ENCODE peak calls at places on chromosomes 2 and 18, in eight cellular contexts. K, Q, V, O, J, L, I and D are unnamed samples.

GRCh38 chr2:152594792-152595191 is 122.5 kb downstream of the PRPF40A start:
- DNase-seq in K (no peak), Q (no peak), V (no peak), O (no peak), J (peak; percentile 75), L (no peak), I (peak; percentile 71), D (peak; percentile 91)

GRCh38 chr2:222318712-222319575 is 20.1 kb upstream of the PAX3 start:
- DNase-seq in K (no peak), Q (no peak), V (peak; percentile 77), O (no peak), J (no peak), L (no peak), I (no peak), D (no peak)

GRCh38 chr18:57052173-57052572 is 94.7 kb upstream of the BOD1L2 start:
- DNase-seq in K (no peak), Q (no peak), V (no peak), O (no peak), J (no peak), L (no peak), I (no peak), D (no peak)

GRCh38 chr2:43486604-43487003 is 109.2 kb downstream of the THADA start:
- DNase-seq in K (no peak), Q (no peak), V (no peak), O (no peak), J (peak; percentile 69), L (no peak), I (peak; percentile 73), D (no peak)

GRCh38 chr2:217555075-217555876 is 447.5 kb downstream of the TNS1 start:
- DNase-seq in K (no peak), Q (no peak), V (no peak), O (no peak), J (no peak), L (no peak), I (peak; percentile 73), D (no peak)

GRCh38 chr2:206716607-206717006 is 1.6 kb downstream of the DYTN start:
- DNase-seq in K (no peak), Q (no peak), V (peak; percentile 68), O (no peak), J (no peak), L (no peak), I (no peak), D (no peak)

GRCh38 chr2:71592181-71592711 is 138.9 kb downstream of the DYSF start:
- DNase-seq in K (no peak), Q (no peak), V (no peak), O (no peak), J (no peak), L (no peak), I (no peak), D (no peak)

GRCh38 chr18:68397241-68398035 is 317.5 kb downstream of the TMX3 start:
- DNase-seq in K (no peak), Q (no peak), V (no peak), O (no peak), J (no peak), L (no peak), I (no peak), D (no peak)

GRCh38 chr18:78582898-78583738 is 396.5 kb upstream of the SALL3 start:
- DNase-seq in K (no peak), Q (no peak), V (no peak), O (no peak), J (no peak), L (no peak), I (no peak), D (no peak)

GRCh38 chr18:37920865-37921264 is 355.3 kb upstream of the CELF4 start:
- DNase-seq in K (no peak), Q (no peak), V (no peak), O (no peak), J (no peak), L (no peak), I (no peak), D (no peak)

GRCh38 chr2:132252191-132252893 is 90.6 kb upstream of the ANKRD30BL start:
- DNase-seq in K (peak; percentile 77), Q (no peak), V (no peak), O (no peak), J (no peak), L (no peak), I (no peak), D (no peak)

DNA sequence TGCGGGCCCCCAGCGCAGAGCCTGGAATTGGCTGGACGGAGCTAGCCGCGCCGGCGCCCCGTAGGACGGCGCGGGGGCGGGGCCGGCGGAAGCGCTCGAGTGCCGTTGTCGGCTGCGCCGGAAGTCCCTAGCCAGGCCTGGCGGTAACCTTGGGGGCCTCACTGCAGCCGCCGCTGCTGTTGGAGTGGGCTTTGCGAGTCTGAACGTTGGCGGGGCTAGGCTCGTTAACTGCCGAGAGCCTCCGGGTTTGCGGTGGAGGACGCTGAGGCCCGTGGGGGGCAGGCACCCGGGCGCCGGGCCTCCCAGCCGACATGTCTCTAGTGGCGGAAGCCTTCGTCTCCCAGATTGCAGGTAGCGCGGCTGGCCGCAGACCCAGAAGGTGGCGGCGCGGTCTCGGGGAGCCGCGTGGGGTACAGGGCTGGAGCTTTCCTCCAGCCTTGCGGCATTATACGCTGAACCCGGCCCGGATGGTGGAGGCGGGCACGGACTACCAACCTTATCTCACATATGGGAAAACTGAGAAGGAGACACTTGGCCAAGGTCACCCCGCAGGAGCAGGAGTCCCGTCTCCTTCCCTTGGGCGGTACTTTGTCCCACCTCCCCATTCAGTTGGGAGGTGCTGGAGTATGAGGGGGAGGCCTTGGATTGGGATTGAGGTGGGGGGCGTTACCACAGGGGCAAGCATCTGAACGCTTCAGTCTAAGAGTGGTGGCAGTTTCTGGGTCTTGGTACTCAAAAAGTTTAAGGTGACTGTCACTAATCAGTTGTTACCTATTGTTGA is at the start of gene MTX2:
- DNase-seq in K (peak; percentile 81), Q (peak; percentile 83), V (peak; percentile 91), O (peak; percentile 83), J (peak; percentile 19), L (peak; percentile 50), I (peak; percentile 80), D (no peak)
- TF ChIP-seq EP300 in K (no peak), Q (no peak), V (peak; percentile 19), O (no peak), J (no peak), L (no peak), I (no peak), D (no peak)

GRCh38 chr2:138275881-138276280 is 225.7 kb upstream of the SPOPL start:
- DNase-seq in K (no peak), Q (no peak), V (no peak), O (no peak), J (no peak), L (peak; percentile 14), I (no peak), D (no peak)
- TF ChIP-seq EP300 in K (no peak), Q (no peak), V (no peak), O (no peak), J (no peak), L (no peak), I (no peak), D (no peak)

DNA sequence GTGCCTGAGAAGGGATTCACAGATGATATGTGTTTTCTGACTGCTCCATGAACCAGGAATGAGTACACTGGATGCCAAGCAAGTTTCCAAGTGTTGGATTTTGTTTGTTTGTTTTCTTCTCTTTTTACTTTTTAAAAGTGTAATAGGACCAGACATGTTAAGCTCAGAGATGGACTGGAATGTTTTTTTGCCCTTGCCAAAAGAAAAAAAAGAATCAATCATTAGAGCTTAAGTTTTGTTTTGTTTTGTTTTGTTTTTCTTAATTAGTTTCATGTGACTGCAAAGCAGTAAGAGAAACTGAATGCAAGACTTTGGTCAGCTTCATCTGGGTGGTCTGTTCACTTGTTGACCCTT is 42.5 kb upstream of the SLC1A4 start:
- DNase-seq in K (no peak), Q (no peak), V (no peak), O (no peak), J (no peak), L (no peak), I (no peak), D (no peak)
- TF ChIP-seq EP300 in K (no peak), Q (no peak), V (no peak), O (no peak), J (no peak), L (no peak), I (no peak), D (no peak)

GRCh38 chr2:46351388-46352141 is 54.4 kb downstream of the EPAS1 start:
- DNase-seq in K (no peak), Q (peak; percentile 54), V (no peak), O (no peak), J (no peak), L (no peak), I (no peak), D (no peak)
- TF ChIP-seq EP300 in K (no peak), Q (no peak), V (no peak), O (no peak), J (no peak), L (no peak), I (no peak), D (no peak)

GRCh38 chr18:75209129-75209951 is at the start of gene PTGR3:
- DNase-seq in K (peak; percentile 93), Q (peak; percentile 87), V (peak; percentile 93), O (peak; percentile 81), J (peak; percentile 85), L (peak; percentile 76), I (peak; percentile 94), D (peak; percentile 94)
- TF ChIP-seq EP300 in K (no peak), Q (no peak), V (peak; percentile 5), O (no peak), J (no peak), L (no peak), I (no peak), D (no peak)

GRCh38 chr2:29186812-29187211 is 71.6 kb downstream of the CLIP4 start:
- DNase-seq in K (no peak), Q (no peak), V (no peak), O (no peak), J (no peak), L (no peak), I (no peak), D (no peak)
- TF ChIP-seq EP300 in K (no peak), Q (no peak), V (no peak), O (no peak), J (no peak), L (no peak), I (no peak), D (no peak)

DNA sequence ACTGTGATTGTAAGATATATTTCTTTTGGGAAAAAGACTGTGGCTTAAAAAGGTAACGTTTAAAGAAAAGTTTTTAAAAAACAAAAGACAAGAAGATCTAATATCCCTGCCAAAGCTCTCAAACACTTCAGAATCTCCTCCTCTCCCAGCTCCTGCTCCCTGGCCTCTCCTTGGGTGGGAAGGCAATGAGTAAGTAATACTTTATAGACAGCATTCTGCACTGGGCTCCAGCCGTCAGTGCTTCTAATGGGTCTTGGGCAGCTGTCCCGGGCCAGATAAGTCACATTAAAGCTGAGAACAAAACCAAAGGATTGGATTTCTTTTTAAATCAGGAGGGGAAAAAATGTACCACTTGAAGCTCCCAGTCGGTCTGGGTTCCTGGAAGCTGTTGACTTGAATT is 133.7 kb downstream of the ALPK2 start:
- DNase-seq in K (no peak), Q (no peak), V (no peak), O (no peak), J (no peak), L (no peak), I (no peak), D (no peak)
- TF ChIP-seq EP300 in K (no peak), Q (no peak), V (no peak), O (no peak), J (no peak), L (no peak), I (no peak), D (no peak)

GRCh38 chr2:233449071-233449901 is 95.0 kb downstream of the DGKD start:
- DNase-seq in K (peak; percentile 77), Q (peak; percentile 32), V (peak; percentile 56), O (no peak), J (no peak), L (peak; percentile 68), I (peak; percentile 66), D (no peak)
- TF ChIP-seq EP300 in K (no peak), Q (no peak), V (no peak), O (no peak), J (no peak), L (no peak), I (no peak), D (no peak)

GRCh38 chr2:226427538-226428307 is 371.9 kb downstream of the IRS1 start:
- DNase-seq in K (no peak), Q (no peak), V (peak; percentile 1), O (no peak), J (no peak), L (peak; percentile 17), I (no peak), D (no peak)
- TF ChIP-seq EP300 in K (no peak), Q (no peak), V (peak; percentile 75), O (no peak), J (no peak), L (peak; percentile 25), I (no peak), D (no peak)